ENCODE peak calls at places on chromosomes 3 and 15, in six cellular contexts. M is transverse colon, G is IMR-90, R is tibial nerve, T is breast epithelium, Q is ovary. W is an unnamed sample.

GRCh38 chr3:175198991-175199390 is 339.9 kb downstream of the NAALADL2 start:
- DNase-seq in M (no peak), G (no peak), T (no peak), Q (no peak), R (no peak), W (no peak)

GRCh38 chr3:195177432-195178123 is 93.4 kb downstream of the XXYLT1 start:
- DNase-seq in M (no peak), G (no peak), R (no peak), T (no peak), Q (no peak), W (peak)

GRCh38 chr15:58684751-58685150 is 64.8 kb downstream of the ADAM10 start:
- DNase-seq in T (no peak), G (peak), M (no peak), R (no peak), Q (no peak), W (no peak)

GRCh38 chr3:143199998-143200909 is 80.7 kb downstream of the CHST2 start:
- DNase-seq in T (no peak), M (no peak), Q (no peak), G (no peak), R (no peak), W (no peak)

GRCh38 chr3:44416031-44417030 is 61.1 kb downstream of the ZNF445 start:
- DNase-seq in M (no peak), R (no peak), T (no peak), G (no peak), Q (no peak), W (peak)

GRCh38 chr3:72681598-72681997 is 166.6 kb downstream of the SHQ1 start:
- DNase-seq in G (no peak), M (no peak), T (no peak), R (no peak), Q (no peak), W (no peak)

GRCh38 chr3:21435871-21436270 is 315.1 kb downstream of the ZNF385D start:
- DNase-seq in R (no peak), Q (no peak), T (no peak), M (no peak), G (peak), W (no peak)

GRCh38 chr3:125145751-125146475 is 66.6 kb downstream of the SLC12A8 start:
- DNase-seq in R (no peak), G (no peak), T (no peak), M (no peak), Q (no peak), W (no peak)

GRCh38 chr3:64240445-64240844 is 15.2 kb upstream of the PRICKLE2 start:
- DNase-seq in G (no peak), T (no peak), M (no peak), Q (no peak), R (no peak), W (no peak)

GRCh38 chr3:137224464-137224863 is 266.7 kb downstream of the IL20RB start:
- DNase-seq in G (no peak), T (no peak), R (no peak), Q (no peak), M (no peak), W (no peak)

GRCh38 chr15:48966595-48967301 is 3.0 kb upstream of the SHC4 start:
- DNase-seq in G (peak), R (no peak), T (no peak), M (no peak), Q (no peak), W (no peak)

GRCh38 chr15:63896336-63897115 is 62.8 kb upstream of the HERC1 start:
- DNase-seq in G (peak), M (peak), T (no peak), R (no peak), Q (peak), W (peak)

GRCh38 chr3:133573054-133573628 is 345 bp upstream of the CDV3 start:
- DNase-seq in Q (peak), T (peak), G (peak), M (peak), R (peak), W (peak)

GRCh38 chr3:133572158-133573053 is 1.1 kb upstream of the CDV3 start:
- DNase-seq in Q (peak), T (no peak), G (peak), R (no peak), M (peak), W (no peak)

GRCh38 chr3:133575121-133575520 is 1.6 kb downstream of the CDV3 start:
- DNase-seq in R (no peak), G (no peak), T (no peak), M (no peak), Q (no peak), W (no peak)

GRCh38 chr3:133574260-133574881 is 885 bp downstream of the CDV3 start:
- DNase-seq in T (peak), R (peak), Q (peak), G (peak), M (peak), W (peak)

DNA sequence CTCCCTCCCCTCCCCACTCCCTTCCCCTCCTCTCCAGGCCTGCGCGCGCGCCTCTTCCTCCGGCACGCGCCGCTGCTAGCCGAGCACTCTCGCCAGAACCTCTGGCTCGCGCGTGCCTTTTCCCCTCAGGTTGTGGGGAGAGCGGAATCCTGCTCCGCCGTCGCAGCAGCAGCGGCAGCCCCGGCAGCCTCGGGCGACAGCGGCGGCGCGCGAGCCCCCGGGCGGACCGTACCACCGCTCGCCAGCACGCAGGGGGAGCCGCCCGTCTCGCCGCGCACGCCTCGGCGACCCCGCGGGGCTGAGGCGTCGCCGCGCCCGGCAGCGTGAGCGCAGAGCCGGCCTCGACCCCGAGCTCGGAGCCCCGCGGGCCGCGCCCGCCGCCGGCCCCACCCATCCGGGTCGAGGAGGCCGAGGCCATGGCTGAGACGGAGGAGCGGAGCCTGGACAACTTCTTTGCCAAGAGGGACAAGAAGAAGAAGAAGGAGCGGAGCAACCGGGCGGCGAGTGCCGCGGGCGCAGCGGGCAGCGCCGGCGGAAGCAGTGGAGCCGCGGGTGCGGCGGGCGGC is at the start of gene CDV3:
- DNase-seq in Q (no peak), M (no peak), T (no peak), G (no peak), R (no peak), W (peak)
- TF ChIP-seq POLR2A in Q (peak), M (peak), T (peak), G (peak), R (peak), W (no peak)

GRCh38 chr15:91302588-91303439 is 202.8 kb downstream of the SV2B start:
- DNase-seq in R (no peak), T (no peak), G (peak), M (peak), Q (peak), W (no peak)
- H3K4me3 ChIP-seq in R (no peak), T (no peak), G (no peak), M (no peak), Q (no peak), W (no peak)

GRCh38 chr3:120093923-120094775 is at the start of gene GSK3B:
- DNase-seq in T (peak), Q (peak), M (peak), G (no peak), R (peak), W (no peak)
- TF ChIP-seq POLR2A in T (peak), Q (peak), M (peak), G (peak), R (peak), W (peak)

GRCh38 chr15:92829875-92830274 is 70.2 kb upstream of the CHD2 start:
- DNase-seq in R (no peak), G (no peak), M (no peak), Q (no peak), T (no peak), W (no peak)

GRCh38 chr15:92832992-92833438 is 67.1 kb upstream of the CHD2 start:
- DNase-seq in G (peak), Q (no peak), M (no peak), R (no peak), T (no peak), W (no peak)

GRCh38 chr15:92831459-92832229 is 68.5 kb upstream of the CHD2 start:
- DNase-seq in R (peak), Q (peak), M (peak), T (peak), G (peak), W (peak)

GRCh38 chr15:92833493-92834271 is 66.4 kb upstream of the CHD2 start:
- DNase-seq in M (no peak), Q (no peak), T (no peak), R (no peak), G (no peak), W (no peak)
- H3K4me3 ChIP-seq in M (no peak), Q (no peak), T (no peak), R (no peak), G (no peak), W (no peak)

GRCh38 chr3:187738089-187738399 is 7.2 kb downstream of the BCL6 start:
- DNase-seq in T (no peak), M (no peak), Q (no peak), G (no peak), R (no peak), W (no peak)
- TF ChIP-seq POLR2A in T (no peak), M (no peak), Q (peak), G (no peak), R (no peak), W (no peak)

DNA sequence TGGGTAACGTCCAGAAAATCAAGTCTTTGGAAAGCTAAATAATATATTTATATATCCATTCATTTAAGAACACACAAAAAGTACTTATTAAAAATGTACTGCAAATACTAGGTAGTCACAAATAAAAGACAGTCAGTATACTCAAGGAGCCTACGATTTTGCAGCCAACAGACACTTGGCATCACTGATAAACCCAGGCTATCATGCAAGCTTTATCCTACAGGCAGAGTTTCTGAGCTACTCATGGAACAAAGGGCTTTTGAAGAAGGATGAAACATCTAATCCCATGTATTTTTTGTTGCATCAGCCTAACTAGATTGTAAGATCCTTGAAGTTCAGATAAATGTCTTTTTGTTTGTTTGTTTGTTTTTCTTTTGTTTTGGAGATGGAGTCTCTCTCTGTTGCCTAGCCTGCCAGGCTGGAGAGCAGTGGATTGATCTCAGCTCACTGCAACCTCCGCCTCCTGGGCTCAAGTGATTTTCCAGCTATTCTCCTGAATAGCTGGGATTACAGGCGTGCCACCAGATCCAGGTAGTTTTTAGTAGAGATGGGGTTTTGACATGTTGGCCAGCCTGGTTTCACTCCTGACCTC is 319.4 kb upstream of the MDFIC2 start:
- DNase-seq in M (no peak), T (no peak), G (no peak), Q (no peak), R (no peak), W (no peak)
- H3K4me3 ChIP-seq in M (no peak), T (no peak), G (no peak), Q (no peak), R (no peak), W (no peak)

GRCh38 chr3:49006591-49007067 is 562 bp upstream of the WDR6 start:
- DNase-seq in M (peak), R (no peak), Q (peak), T (no peak), G (peak), W (no peak)

GRCh38 chr3:49005998-49006397 is 1.2 kb upstream of the WDR6 start:
- DNase-seq in G (no peak), M (no peak), Q (peak), T (no peak), R (no peak), W (no peak)

GRCh38 chr3:49007771-49008528 is 759 bp downstream of the WDR6 start:
- DNase-seq in R (peak), Q (peak), T (peak), M (peak), G (peak), W (peak)

GRCh38 chr3:49005298-49005680 is 1.9 kb upstream of the WDR6 start:
- DNase-seq in R (no peak), G (no peak), M (no peak), T (no peak), Q (no peak), W (no peak)

DNA sequence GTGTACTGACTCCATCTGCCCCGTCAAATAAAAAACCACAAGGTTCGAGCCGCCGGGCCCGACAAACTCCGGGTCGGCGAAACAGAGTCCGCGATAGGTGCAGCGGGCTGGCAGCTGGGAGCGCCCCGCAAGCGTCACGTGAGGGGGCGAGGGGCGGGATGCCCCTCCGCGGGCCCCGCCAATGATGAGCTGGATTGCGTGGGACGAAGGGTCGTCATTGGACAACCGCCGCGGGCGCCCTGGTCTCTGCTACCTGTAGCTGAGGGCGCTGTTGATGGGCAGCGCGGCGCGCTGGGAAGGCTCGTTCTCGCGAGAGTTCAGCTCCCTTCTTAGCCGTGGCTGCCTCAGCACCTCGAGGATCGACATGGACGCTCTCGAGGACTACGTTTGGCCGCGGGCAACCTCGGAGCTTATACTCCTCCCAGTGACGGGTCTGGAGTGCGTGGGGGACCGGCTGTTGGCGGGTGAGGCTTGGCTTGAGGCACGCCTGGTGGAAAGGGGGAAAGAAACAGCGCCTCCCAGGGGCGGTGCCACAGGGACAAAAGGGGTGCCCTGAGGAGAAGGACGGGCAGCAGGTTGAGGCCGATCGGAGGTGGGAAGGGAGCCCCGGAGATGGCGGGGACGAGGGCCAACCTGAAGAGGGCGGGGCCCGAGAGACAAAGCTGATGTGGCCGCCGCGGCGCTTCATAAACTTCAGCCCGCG is at the start of gene WDR6:
- DNase-seq in T (peak), Q (peak), G (peak), R (peak), M (peak), W (peak)
- TF ChIP-seq POLR2A in T (peak), Q (peak), G (peak), R (peak), M (peak), W (no peak)

GRCh38 chr15:46786886-46787285 is 930.4 kb upstream of the SEMA6D start:
- DNase-seq in T (no peak), G (no peak), R (no peak), Q (no peak), M (no peak), W (no peak)
- H3K4me3 ChIP-seq in T (no peak), G (no peak), R (no peak), Q (no peak), M (no peak), W (no peak)